ENCODE peak calls at places on chromosome 12, in nine cellular contexts. Z is K562, B is cardiac muscle cell, T is prostate gland, C is transverse colon, A is neuronal stem cell, F is fibroblast of pulmonary artery, O is neural progenitor cell, P is heart right ventricle. L is an unnamed sample.

GRCh38 chr12:95495433-95495832 is 21.5 kb downstream of the METAP2 start:
- DNase-seq in B (no peak), C (no peak), T (no peak), P (no peak), A (no peak), O (no peak), F (no peak), Z (no peak), L (no peak)

GRCh38 chr12:44647891-44648690 is 228.0 kb downstream of the NELL2 start:
- DNase-seq in T (no peak), B (no peak), P (no peak), O (no peak), Z (no peak), F (no peak), C (no peak), A (no peak), L (no peak)

GRCh38 chr12:97800561-97800960 is 338.0 kb downstream of the RMST start:
- DNase-seq in Z (no peak), T (no peak), B (no peak), F (no peak), P (no peak), O (no peak), A (no peak), C (no peak), L (no peak)

GRCh38 chr12:101696477-101697196 is 803 bp upstream of the CHPT1 start:
- DNase-seq in C (peak; percentile 60), A (no peak), B (peak; percentile 22), F (peak; percentile 18), Z (peak; percentile 75), P (peak; percentile 65), T (peak; percentile 45), O (no peak), L (no peak)

GRCh38 chr12:70543444-70543843 is 93.8 kb downstream of the PTPRB start:
- DNase-seq in C (no peak), P (no peak), F (peak; percentile 100), T (no peak), Z (no peak), A (no peak), O (no peak), B (peak; percentile 27), L (peak; percentile 56)

GRCh38 chr12:2667716-2668440 is 126.9 kb upstream of the FKBP4 start:
- DNase-seq in B (no peak), O (no peak), A (no peak), T (no peak), Z (no peak), P (no peak), F (no peak), C (peak; percentile 3), L (no peak)

GRCh38 chr12:70247653-70248199 is 4.5 kb downstream of the CNOT2 start:
- DNase-seq in T (no peak), Z (no peak), A (no peak), O (no peak), P (no peak), F (no peak), B (no peak), C (no peak), L (no peak)

GRCh38 chr12:69405466-69405865 is 45.9 kb downstream of the YEATS4 start:
- DNase-seq in B (no peak), Z (no peak), A (no peak), P (no peak), O (no peak), C (no peak), T (no peak), F (peak; percentile 97), L (peak; percentile 90)

GRCh38 chr12:122276242-122276641 is 9.9 kb upstream of the VPS33A start:
- DNase-seq in C (no peak), T (no peak), B (no peak), O (no peak), F (no peak), P (no peak), Z (no peak), A (no peak), L (no peak)
- H3K4me3 ChIP-seq in C (no peak overlapping the region), T (no peak overlapping the region), B (no peak overlapping the region), O (no peak overlapping the region), F (no peak overlapping the region), P (no peak overlapping the region), Z (no peak overlapping the region), A (no peak overlapping the region), L (no peak overlapping the region)

GRCh38 chr12:120688527-120689071 is 1.6 kb downstream of the MLEC start:
- DNase-seq in P (no peak), T (no peak), O (no peak), F (no peak), A (no peak), Z (no peak), C (peak; percentile 56), B (peak; percentile 18), L (no peak)

GRCh38 chr12:120687570-120688289 is 781 bp downstream of the MLEC start:
- DNase-seq in O (peak; percentile 62), P (no peak), C (peak; percentile 40), Z (peak; percentile 35), T (no peak), A (no peak), B (peak; percentile 47), F (no peak), L (no peak)

GRCh38 chr12:120690978-120691377 is 4.0 kb downstream of the MLEC start:
- DNase-seq in A (no peak), C (no peak), F (no peak), B (no peak), T (no peak), P (no peak), O (no peak), Z (no peak), L (no peak)

GRCh38 chr12:120690083-120690450 is 3.1 kb downstream of the MLEC start:
- DNase-seq in B (no peak), C (no peak), T (no peak), F (no peak), P (no peak), O (no peak), Z (no peak), A (no peak), L (no peak)

DNA sequence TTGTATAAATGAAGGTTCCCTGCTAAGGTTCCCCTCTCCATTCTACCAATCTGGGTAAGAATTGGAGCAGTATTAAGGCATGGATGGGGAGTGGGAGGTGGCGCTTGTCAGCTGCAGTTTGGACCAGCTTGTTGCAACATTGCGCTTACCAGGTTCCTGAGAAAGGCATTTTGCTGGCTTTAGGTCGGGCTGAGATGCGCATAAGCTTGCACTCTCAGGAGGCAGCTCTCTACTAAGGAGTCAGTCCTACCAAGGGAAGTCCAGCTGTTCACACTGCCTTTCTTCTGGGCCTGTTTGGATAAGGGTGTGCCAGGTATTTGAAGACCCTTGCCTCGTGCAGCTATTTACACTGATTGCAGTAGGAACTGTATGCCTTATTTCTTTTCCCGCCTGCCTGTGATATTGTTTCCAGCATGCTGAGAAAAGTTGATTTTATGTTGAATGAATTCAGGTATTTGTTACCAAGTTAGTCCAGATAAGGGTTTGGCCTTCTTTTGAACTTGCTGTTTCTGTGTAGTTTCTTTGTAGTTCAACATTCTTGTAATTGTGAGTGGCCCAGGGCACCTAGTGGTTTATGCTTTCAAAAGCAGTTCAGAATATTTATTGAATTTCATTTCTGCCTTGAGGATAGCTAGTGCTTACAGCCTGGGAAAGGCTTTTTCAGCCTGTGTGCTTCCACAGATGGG is 2.6 kb downstream of the MLEC start:
- DNase-seq in C (no peak), O (no peak), B (no peak), P (no peak), T (no peak), Z (no peak), F (no peak), A (no peak), L (no peak)
- H3K4me3 ChIP-seq in C (peak overlapping the region; percentile 75), O (peak overlapping the region; percentile 91), B (peak overlapping the region; percentile 85), P (peak overlapping the region; percentile 86), T (peak overlapping the region; percentile 94), Z (peak overlapping the region; percentile 91), F (peak overlapping the region; percentile 71), A (peak overlapping the region; percentile 89), L (peak overlapping the region; percentile 80)

GRCh38 chr12:54430471-54431075 is 11.5 kb upstream of the ITGA5 start:
- DNase-seq in B (no peak), P (no peak), O (no peak), T (no peak), A (no peak), Z (no peak), C (no peak), F (no peak), L (no peak)

GRCh38 chr12:54429014-54429471 is 10.0 kb upstream of the ITGA5 start:
- DNase-seq in A (no peak), Z (no peak), O (no peak), T (no peak), F (no peak), C (no peak), B (no peak), P (no peak), L (no peak)

GRCh38 chr12:54426690-54427089 is 7.6 kb upstream of the ITGA5 start:
- DNase-seq in F (no peak), T (no peak), C (no peak), Z (no peak), A (no peak), O (no peak), P (no peak), B (no peak), L (no peak)

GRCh38 chr12:54425696-54426095 is 6.6 kb upstream of the ITGA5 start:
- DNase-seq in F (no peak), T (no peak), O (no peak), P (no peak), C (no peak), B (no peak), Z (peak; percentile 45), A (no peak), L (no peak)

DNA sequence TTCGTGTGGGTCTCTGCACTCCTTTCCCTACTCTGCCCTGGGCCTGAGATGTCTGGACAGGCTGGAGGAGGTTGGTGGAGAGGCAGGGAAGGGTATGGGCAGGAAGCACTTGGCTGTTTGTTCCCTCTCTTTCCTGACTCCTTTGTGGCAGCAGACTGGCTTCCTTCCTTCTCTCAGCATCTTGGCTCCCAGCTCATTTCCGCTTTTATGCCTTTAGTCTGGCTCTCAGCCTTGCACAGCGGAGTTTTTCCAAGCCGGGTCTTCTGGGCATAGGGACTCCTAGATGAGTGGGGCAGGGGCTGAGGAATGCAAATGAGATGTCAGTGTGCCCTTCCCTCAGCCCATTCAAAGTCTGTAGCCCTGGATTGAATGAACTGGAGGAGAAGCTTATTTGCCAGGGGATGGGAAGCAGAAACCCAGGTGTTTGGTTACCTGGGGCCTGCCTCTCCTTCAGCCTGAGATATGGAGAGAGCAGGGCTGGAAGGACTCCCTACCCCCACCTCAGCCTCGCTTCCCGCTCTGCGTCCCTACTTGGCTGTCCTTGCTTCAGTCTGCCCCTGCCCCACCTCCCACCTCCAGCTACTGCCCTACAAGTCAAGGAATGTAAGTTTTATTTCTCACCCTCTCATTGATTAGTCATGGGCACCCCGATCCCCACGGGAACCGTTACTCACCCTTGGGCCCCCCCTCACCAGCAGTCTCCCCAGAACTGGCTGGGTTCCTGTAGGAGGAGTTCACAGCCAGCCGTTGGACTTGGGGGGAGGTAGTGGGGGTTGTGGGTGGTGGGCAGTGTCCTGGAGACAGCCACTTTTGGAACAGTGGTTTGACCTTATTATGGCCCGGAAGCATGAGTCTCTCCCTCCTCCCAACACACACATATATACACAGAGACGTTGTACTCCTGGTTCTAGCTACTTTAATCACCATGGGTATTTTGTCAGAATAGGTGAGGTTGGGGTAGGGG is 9.3 kb upstream of the ITGA5 start:
- DNase-seq in A (no peak), F (peak; percentile 66), P (no peak), O (no peak), Z (peak; percentile 41), C (peak; percentile 28), B (no peak), T (no peak), L (no peak)
- H3K4me3 ChIP-seq in A (no peak overlapping the region), F (no peak overlapping the region), P (no peak overlapping the region), O (no peak overlapping the region), Z (no peak overlapping the region), C (no peak overlapping the region), B (no peak overlapping the region), T (no peak overlapping the region), L (no peak overlapping the region)

DNA sequence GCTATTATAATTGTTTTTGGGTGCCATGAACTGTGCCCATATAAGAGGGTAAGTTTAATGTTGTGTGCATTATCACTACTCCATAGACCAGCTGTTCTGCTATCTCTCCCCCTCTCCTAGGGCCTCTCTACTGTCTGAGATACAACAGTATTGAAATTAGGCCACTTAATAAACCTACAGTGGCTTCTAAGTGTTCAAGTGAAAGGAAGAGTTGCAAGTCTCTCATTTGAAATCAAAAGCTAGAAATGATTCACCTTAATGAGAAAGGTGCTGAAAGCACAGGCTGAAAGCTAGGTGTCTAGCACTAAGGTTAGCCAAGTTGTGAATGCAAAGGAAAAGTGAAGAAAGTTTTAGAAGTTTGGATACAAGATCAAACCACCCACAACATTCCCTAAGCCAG is 168.0 kb downstream of the SLC16A7 start:
- DNase-seq in B (no peak), F (no peak), Z (no peak), A (no peak), T (no peak), P (no peak), C (no peak), O (no peak), L (no peak)
- H3K4me3 ChIP-seq in B (no peak overlapping the region), F (no peak overlapping the region), Z (no peak overlapping the region), A (no peak overlapping the region), T (no peak overlapping the region), P (no peak overlapping the region), C (no peak overlapping the region), O (no peak overlapping the region), L (no peak overlapping the region)